ENCODE peak calls at places on chromosome 3, in six cellular contexts. P, W, A, I, J and E are unnamed samples.

GRCh38 chr3:146598486-146598885 is 6.7 kb downstream of the PLSCR5 start:
- DNase-seq in W (no peak), A (peak; percentile 71), P (no peak), J (peak; percentile 34), I (no peak), E (no peak)

GRCh38 chr3:21750831-21751391 is at the start of gene ZNF385D:
- DNase-seq in W (no peak), A (peak; percentile 82), I (no peak), P (peak; percentile 33), J (peak; percentile 79), E (no peak)

GRCh38 chr3:50238549-50239026 is 2.6 kb downstream of the GNAI2 start:
- DNase-seq in I (no peak), W (no peak), A (peak; percentile 47), J (peak; percentile 41), P (peak; percentile 72), E (no peak)

GRCh38 chr3:186998937-186999368 is 68.6 kb downstream of the ST6GAL1 start:
- DNase-seq in P (no peak), W (no peak), J (no peak), I (no peak), A (no peak), E (no peak)

GRCh38 chr3:194091141-194091540 is 44.8 kb upstream of the HES1 start:
- DNase-seq in I (no peak), P (peak; percentile 83), A (peak; percentile 79), J (peak; percentile 23), W (no peak), E (no peak)

GRCh38 chr3:185843126-185843525 is 18.3 kb upstream of the IGF2BP2 start:
- DNase-seq in A (no peak), J (no peak), P (no peak), W (no peak), I (no peak), E (no peak)

GRCh38 chr3:169846458-169847193 is 23.1 kb downstream of the LRRC31 start:
- DNase-seq in J (peak; percentile 64), A (peak; percentile 82), P (peak; percentile 85), W (no peak), I (peak; percentile 21), E (no peak)

GRCh38 chr3:173396191-173397041 is 1.1 kb upstream of the NLGN1 start:
- DNase-seq in P (peak; percentile 6), A (no peak), J (peak; percentile 9), W (no peak), I (no peak), E (no peak)

GRCh38 chr3:124850633-124851032 is 36.5 kb downstream of the ITGB5 start:
- DNase-seq in A (peak; percentile 55), J (peak; percentile 49), I (peak; percentile 42), W (no peak), P (no peak), E (no peak)

GRCh38 chr3:49417516-49418120 is 4.7 kb downstream of the AMT start:
- DNase-seq in A (no peak), J (no peak), P (no peak), W (no peak), I (no peak), E (no peak)

GRCh38 chr3:7707192-7707591 is 794.4 kb upstream of the LMCD1 start:
- DNase-seq in P (no peak), J (no peak), W (no peak), I (no peak), A (peak; percentile 45), E (peak; percentile 70)

GRCh38 chr3:58752168-58752567 is 85.6 kb upstream of the FAM3D start:
- DNase-seq in I (no peak), J (no peak), P (no peak), W (no peak), A (no peak), E (no peak)